ENCODE peak calls at places on chromosomes 3 and 15, in five cellular contexts. One of them, this sample, is unnamed.

GRCh38 chr15:68712886-68713285 is 107.8 kb downstream of the ANP32A start:
- DNase-seq in activated T-cell treated with anti-CD3 and anti-CD28 coated beads for 4 hours: no peak
- DNase-seq in HFFc6: no peak
- DNase-seq in hippocampal formation: no peak
- DNase-seq in AG08396: no peak
- DNase-seq in this sample: no peak

GRCh38 chr3:186361612-186362408 is at the start of gene DGKG:
- DNase-seq in HFFc6: no peak
- DNase-seq in activated T-cell treated with anti-CD3 and anti-CD28 coated beads for 4 hours: no peak
- DNase-seq in hippocampal formation: peak; percentile 23
- DNase-seq in AG08396: peak; percentile 68
- DNase-seq in this sample: peak; percentile 59

GRCh38 chr3:156455839-156456238 is 99.1 kb downstream of the SSR3 start:
- DNase-seq in activated T-cell treated with anti-CD3 and anti-CD28 coated beads for 4 hours: no peak
- DNase-seq in HFFc6: no peak
- DNase-seq in AG08396: no peak
- DNase-seq in hippocampal formation: no peak
- DNase-seq in this sample: no peak

GRCh38 chr15:80590772-80591355 is 104.2 kb upstream of the ABHD17C start:
- DNase-seq in HFFc6: no peak
- DNase-seq in hippocampal formation: no peak
- DNase-seq in AG08396: no peak
- DNase-seq in activated T-cell treated with anti-CD3 and anti-CD28 coated beads for 4 hours: no peak
- DNase-seq in this sample: no peak

GRCh38 chr15:40549894-40550293 is 14.9 kb downstream of the CCDC32 start:
- DNase-seq in AG08396: no peak
- DNase-seq in HFFc6: no peak
- DNase-seq in activated T-cell treated with anti-CD3 and anti-CD28 coated beads for 4 hours: no peak
- DNase-seq in hippocampal formation: no peak
- DNase-seq in this sample: peak; percentile 98

GRCh38 chr3:13023251-13024055 is 49.8 kb downstream of the IQSEC1 start:
- DNase-seq in HFFc6: no peak
- DNase-seq in activated T-cell treated with anti-CD3 and anti-CD28 coated beads for 4 hours: no peak
- DNase-seq in AG08396: no peak
- DNase-seq in hippocampal formation: no peak
- DNase-seq in this sample: no peak

GRCh38 chr3:24680214-24680967 is 185.7 kb upstream of the THRB start:
- DNase-seq in activated T-cell treated with anti-CD3 and anti-CD28 coated beads for 4 hours: no peak
- DNase-seq in AG08396: peak; percentile 23
- DNase-seq in HFFc6: no peak
- DNase-seq in hippocampal formation: peak; percentile 38
- DNase-seq in this sample: peak; percentile 72

GRCh38 chr3:21835266-21835665 is 84.3 kb upstream of the ZNF385D start:
- DNase-seq in activated T-cell treated with anti-CD3 and anti-CD28 coated beads for 4 hours: no peak
- DNase-seq in AG08396: no peak
- DNase-seq in HFFc6: no peak
- DNase-seq in hippocampal formation: no peak
- DNase-seq in this sample: no peak

GRCh38 chr3:37545479-37545878 is 316.2 kb upstream of the CTDSPL start:
- DNase-seq in AG08396: no peak
- DNase-seq in HFFc6: no peak
- DNase-seq in activated T-cell treated with anti-CD3 and anti-CD28 coated beads for 4 hours: no peak
- DNase-seq in hippocampal formation: no peak
- DNase-seq in this sample: no peak